ENCODE peak calls at places on chromosomes 13 and 19, in seven cellular contexts. A is stimulated activated CD8-positive, alpha-beta memory T cell treated with anti-CD3 and anti-CD28 coated beads, Interleukin-2, amount 100 ng/mL, for 1 hour; I is brain microvascular endothelial cell; E is stromal cell of bone marrow; D is iPS-NIHi11; L is breast epithelium; V is cardiac muscle cell. B is an unnamed sample.

GRCh38 chr19:24073807-24074206 is 13.2 kb upstream of the ZNF254 start:
- DNase-seq in A (no peak), E (no peak), L (no peak), D (no peak), V (no peak), I (no peak), B (no peak)

GRCh38 chr19:10517760-10518443 is 655 bp upstream of the S1PR5 start:
- DNase-seq in I (peak), L (no peak), E (no peak), V (peak), A (no peak), D (peak), B (no peak)

GRCh38 chr19:34991542-34992333 is 8.4 kb upstream of the GRAMD1A start:
- DNase-seq in I (no peak), L (no peak), A (no peak), E (no peak), D (no peak), V (no peak), B (no peak)

GRCh38 chr13:27868639-27869435 is 51.0 kb upstream of the PDX1 start:
- DNase-seq in D (no peak), A (no peak), V (peak), L (no peak), I (peak), E (no peak), B (no peak)

GRCh38 chr19:14354445-14354844 is 26.8 kb upstream of the ADGRE5 start:
- DNase-seq in I (no peak), L (no peak), A (no peak), E (no peak), D (no peak), V (no peak), B (no peak)

GRCh38 chr13:97724450-97724849 is 229.0 kb upstream of the IPO5 start:
- DNase-seq in V (peak), E (no peak), L (no peak), A (no peak), D (no peak), I (no peak), B (no peak)

GRCh38 chr19:36115453-36116343 is at the start of gene TBCB:
- DNase-seq in A (peak), D (peak), E (no peak), I (peak), V (peak), L (peak), B (no peak)

GRCh38 chr13:40974460-40975407 is 44.4 kb downstream of the ELF1 start:
- DNase-seq in L (no peak), V (peak), E (no peak), D (peak), I (peak), A (no peak), B (peak)

GRCh38 chr19:10079031-10079453 is 7.1 kb upstream of the SHFL start:
- DNase-seq in V (no peak), E (no peak), A (no peak), D (no peak), L (no peak), I (no peak), B (no peak)

GRCh38 chr13:26254583-26255102 is 714 bp downstream of the CDK8 start:
- DNase-seq in E (no peak), V (peak), L (peak), I (peak), A (peak), D (peak), B (no peak)

GRCh38 chr19:13060964-13061927 is 41.4 kb downstream of the LYL1 start:
- DNase-seq in A (peak), L (peak), E (no peak), D (peak), I (peak), V (peak), B (peak)

GRCh38 chr19:18846862-18847515 is 15.2 kb downstream of the UPF1 start:
- DNase-seq in V (peak), E (peak), I (peak), L (no peak), A (peak), D (peak), B (peak)

GRCh38 chr19:29843180-29844051 is 31.6 kb downstream of the CCNE1 start:
- DNase-seq in E (no peak), D (peak), V (peak), A (no peak), L (no peak), I (peak), B (no peak)

GRCh38 chr19:3986260-3987041 is 1.2 kb upstream of the EEF2 start:
- DNase-seq in I (peak), A (no peak), L (no peak), E (peak), V (peak), D (peak), B (peak)

GRCh38 chr19:44512326-44513298 is 12.3 kb upstream of the ZNF180 start:
- DNase-seq in A (no peak), I (peak), E (peak), V (peak), D (peak), L (no peak), B (no peak)

GRCh38 chr13:65378943-65379519 is 1851.1 kb downstream of the PCDH9 start:
- DNase-seq in A (no peak), L (no peak), V (peak), E (peak), I (no peak), D (peak), B (no peak)

GRCh38 chr13:46926856-46927625 is 30.2 kb upstream of the HTR2A start:
- DNase-seq in I (no peak), D (no peak), A (no peak), L (no peak), V (peak), E (no peak), B (no peak)

GRCh38 chr13:113220141-113220598 is 10.8 kb downstream of the CUL4A start:
- DNase-seq in I (no peak), V (no peak), L (no peak), E (no peak), A (no peak), D (no peak), B (no peak)

GRCh38 chr19:18415177-18415867 is 3.9 kb upstream of the SSBP4 start:
- DNase-seq in A (no peak), L (no peak), D (no peak), I (peak), E (peak), V (peak), B (peak)

GRCh38 chr19:2291185-2291751 is 9.3 kb upstream of the PEAK3 start:
- DNase-seq in E (no peak), A (no peak), D (peak), L (no peak), V (no peak), I (no peak), B (no peak)

GRCh38 chr19:18227781-18228271 is 1.6 kb upstream of the PDE4C start:
- DNase-seq in E (no peak), I (no peak), D (no peak), A (no peak), V (no peak), L (no peak), B (no peak)

GRCh38 chr13:35789335-35790166 is 313.1 kb upstream of the MAB21L1 start:
- DNase-seq in I (peak), V (peak), E (no peak), D (peak), A (no peak), L (no peak), B (peak)

GRCh38 chr13:73089216-73089615 is 30.4 kb downstream of the KLF5 start:
- DNase-seq in E (no peak), D (no peak), A (no peak), V (no peak), I (no peak), L (no peak), B (no peak)

GRCh38 chr19:2051771-2052704 is 994 bp upstream of the MKNK2 start:
- DNase-seq in A (no peak), I (no peak), V (peak), E (no peak), D (no peak), L (no peak), B (no peak)

GRCh38 chr13:50119593-50119992 is 104.3 kb downstream of the KCNRG start:
- DNase-seq in V (peak), A (no peak), I (peak), D (no peak), L (no peak), E (no peak), B (no peak)

GRCh38 chr19:5212101-5212500 is 128.5 kb downstream of the PTPRS start:
- DNase-seq in V (no peak), I (no peak), A (no peak), L (no peak), E (no peak), D (no peak), B (no peak)

GRCh38 chr19:36604656-36605100 is 435 bp upstream of the ZNF382 start:
- DNase-seq in I (peak), E (no peak), L (no peak), A (peak), D (peak), V (peak), B (no peak)

GRCh38 chr19:16206637-16207036 is 8.9 kb downstream of the AP1M1 start:
- DNase-seq in E (no peak), A (no peak), V (no peak), I (no peak), D (no peak), L (no peak), B (no peak)

GRCh38 chr19:51712461-51713081 is 11.2 kb downstream of the HAS1 start:
- DNase-seq in I (no peak), L (no peak), A (no peak), E (no peak), V (peak), D (peak), B (no peak)

GRCh38 chr19:28424662-28425430 is 788.1 kb downstream of the UQCRFS1 start:
- DNase-seq in I (no peak), A (no peak), L (no peak), E (no peak), V (peak), D (no peak), B (no peak)

GRCh38 chr13:40102854-40103253 is 447.4 kb downstream of the COG6 start:
- DNase-seq in V (peak), L (no peak), A (peak), I (peak), E (no peak), D (no peak), B (no peak)

GRCh38 chr13:39776439-39776838 is 121.0 kb downstream of the COG6 start:
- DNase-seq in L (no peak), E (peak), I (peak), A (no peak), V (peak), D (no peak), B (peak)

GRCh38 chr13:99273128-99273527 is 14.9 kb upstream of the GPR18 start:
- DNase-seq in E (no peak), A (no peak), D (no peak), L (no peak), I (no peak), V (no peak), B (no peak)